ENCODE peak calls at places on chromosome 10, in four cellular contexts. Y, B, D and Z are unnamed samples.
A peak's percentile ranks its signal among the peaks of the same experiment; 100 is the strongest.

GRCh38 chr10:115989621-115990020 is 283.4 kb downstream of the GFRA1 start:
- DNase-seq in B (no peak), Y (no peak), D (no peak), Z (no peak)

GRCh38 chr10:36163827-36164226 is 521.7 kb upstream of the FZD8 start:
- DNase-seq in B (no peak), Y (no peak), D (no peak), Z (no peak)

GRCh38 chr10:50882540-50882983 is 2.9 kb downstream of the A1CF start:
- DNase-seq in Y (no peak), B (no peak), D (peak; percentile 10), Z (no peak)

GRCh38 chr10:27865221-27865635 is 119.6 kb upstream of the MKX start:
- DNase-seq in B (no peak), D (no peak), Y (no peak), Z (no peak)

GRCh38 chr10:31383810-31384588 is 65.0 kb downstream of the ZEB1 start:
- DNase-seq in Y (no peak), D (no peak), B (peak; percentile 93), Z (no peak)

GRCh38 chr10:4017336-4017735 is 232.3 kb upstream of the KLF6 start:
- DNase-seq in B (no peak), Y (no peak), D (no peak), Z (no peak)

GRCh38 chr10:86041116-86041515 is 325.5 kb downstream of the GRID1 start:
- DNase-seq in Y (no peak), B (no peak), D (no peak), Z (no peak)

GRCh38 chr10:103553743-103554487 is 60.4 kb downstream of the NEURL1 start:
- DNase-seq in B (no peak), Y (no peak), D (no peak), Z (no peak)

GRCh38 chr10:87979847-87980246 is 116.4 kb downstream of the PTEN start:
- DNase-seq in D (no peak), Y (no peak), B (no peak), Z (no peak)

GRCh38 chr10:131202964-131203363 is 108.6 kb downstream of the TCERG1L start:
- DNase-seq in D (no peak), B (no peak), Y (no peak), Z (no peak)

GRCh38 chr10:60114765-60115586 is 208.6 kb upstream of the CCDC6 start:
- DNase-seq in D (peak; percentile 14), B (no peak), Y (peak; percentile 30), Z (no peak)

GRCh38 chr10:26112532-26112931 is 104.0 kb upstream of the GAD2 start:
- DNase-seq in B (no peak), D (no peak), Y (no peak), Z (no peak)

GRCh38 chr10:101403161-101403560 is 49.2 kb downstream of the BTRC start:
- DNase-seq in B (no peak), D (no peak), Y (no peak), Z (no peak)

GRCh38 chr10:124030711-124031110 is 62.7 kb downstream of the CHST15 start:
- DNase-seq in Y (no peak), D (no peak), B (no peak), Z (no peak)

GRCh38 chr10:126905776-126906703 is 812 bp downstream of the DOCK1 start:
- DNase-seq in B (no peak), D (peak; percentile 83), Y (no peak), Z (peak; percentile 73)

GRCh38 chr10:132687181-132687892 is 98.6 kb downstream of the NKX6-2 start:
- DNase-seq in Y (no peak), B (no peak), D (no peak), Z (no peak)

GRCh38 chr10:126012485-126012884 is 116.1 kb downstream of the FANK1 start:
- DNase-seq in Y (no peak), B (no peak), D (no peak), Z (no peak)

DNA sequence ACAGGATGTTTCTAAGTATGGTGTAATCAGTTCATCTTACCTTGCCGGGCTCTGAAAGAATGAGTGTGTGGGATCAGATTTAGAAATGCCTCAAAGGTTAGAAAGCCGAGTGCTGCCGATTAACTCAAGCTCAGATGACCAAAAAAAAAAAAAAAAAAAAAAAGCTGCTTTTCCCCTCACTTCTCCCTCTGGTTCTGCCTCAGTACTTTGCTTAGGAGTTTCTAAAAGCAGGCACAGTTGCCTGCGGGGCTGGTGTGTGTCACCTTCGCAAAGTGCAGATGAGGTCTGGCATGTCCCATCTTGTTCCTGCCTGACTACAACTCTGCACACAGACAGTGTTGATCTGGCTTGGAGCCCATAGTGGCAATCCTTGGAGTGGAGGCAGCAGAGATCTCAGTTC is 47.0 kb downstream of the KIAA1217 start:
- DNase-seq in Y (no peak), D (peak; percentile 70), B (no peak), Z (no peak)
- TF ChIP-seq NRF1 in Y (no peak), D (no peak), B (no peak), Z (no peak)

GRCh38 chr10:109432281-109432680 is 491.0 kb downstream of the XPNPEP1 start:
- DNase-seq in Y (no peak), D (no peak), B (no peak), Z (no peak)

GRCh38 chr10:109427421-109427820 is 495.9 kb downstream of the XPNPEP1 start:
- DNase-seq in B (no peak), D (no peak), Y (no peak), Z (no peak)

GRCh38 chr10:109428775-109429480 is 494.4 kb downstream of the XPNPEP1 start:
- DNase-seq in Y (no peak), B (no peak), D (no peak), Z (no peak)

GRCh38 chr10:109430844-109431243 is 492.5 kb downstream of the XPNPEP1 start:
- DNase-seq in D (no peak), B (no peak), Y (no peak), Z (no peak)

DNA sequence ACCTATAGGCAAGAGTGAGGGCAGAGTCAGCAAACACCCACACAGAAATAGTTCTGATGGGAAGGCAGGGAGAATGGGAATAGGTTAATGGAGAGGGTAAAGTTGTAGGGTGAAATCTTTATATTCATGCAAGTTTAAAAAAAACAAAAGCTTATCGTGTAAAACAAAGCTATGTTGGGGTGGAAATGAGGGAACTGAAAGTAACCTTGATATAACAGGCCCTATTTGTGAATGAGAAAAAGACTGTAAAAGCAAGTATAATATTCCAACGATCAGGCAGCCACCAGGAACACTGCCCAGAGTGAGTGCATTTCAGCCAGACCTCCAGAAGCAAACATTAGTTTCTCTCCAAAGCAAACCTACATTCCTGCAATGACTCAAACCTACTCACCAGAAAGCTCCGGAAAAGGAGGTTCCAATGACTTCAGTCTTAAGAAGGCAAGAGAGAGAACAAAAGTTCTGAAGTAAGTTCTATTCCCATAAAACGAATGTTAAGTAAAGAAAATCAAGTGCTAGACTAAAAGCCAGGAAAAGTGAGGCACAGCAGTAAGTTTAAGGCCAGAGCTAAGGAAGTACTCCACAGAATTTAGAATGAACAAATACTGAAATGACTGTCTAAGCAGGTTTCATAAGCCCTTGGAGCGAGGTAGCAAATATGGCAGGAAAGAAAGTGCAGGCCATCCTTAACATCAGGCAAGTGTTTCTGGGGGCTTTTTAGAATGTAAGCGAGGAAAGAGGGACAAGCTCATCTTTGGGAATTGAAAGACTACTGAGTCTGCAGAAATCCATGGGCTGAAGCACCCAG is 493.2 kb downstream of the XPNPEP1 start:
- DNase-seq in B (no peak), D (no peak), Y (no peak), Z (no peak)
- TF ChIP-seq NRF1 in B (no peak), D (no peak), Y (no peak), Z (no peak)

GRCh38 chr10:95430231-95430951 is 130.8 kb downstream of the SORBS1 start:
- DNase-seq in Y (peak; percentile 71), B (peak; percentile 30), D (peak; percentile 81), Z (no peak)
- TF ChIP-seq NRF1 in Y (no peak), B (no peak), D (no peak), Z (no peak)

GRCh38 chr10:30059209-30060107 is at the start of gene JCAD:
- DNase-seq in Y (peak; percentile 85), D (peak; percentile 89), B (no peak), Z (no peak)

GRCh38 chr10:30063098-30063497 is 3.7 kb upstream of the JCAD start:
- DNase-seq in Y (no peak), B (no peak), D (no peak), Z (no peak)

GRCh38 chr10:30058570-30059132 is 735 bp downstream of the JCAD start:
- DNase-seq in B (no peak), Y (no peak), D (peak; percentile 74), Z (peak; percentile 56)

GRCh38 chr10:30062582-30062981 is 3.2 kb upstream of the JCAD start:
- DNase-seq in D (no peak), Y (no peak), B (no peak), Z (no peak)

GRCh38 chr10:30062090-30062489 is 2.7 kb upstream of the JCAD start:
- DNase-seq in Y (no peak), D (no peak), B (no peak), Z (no peak)
- TF ChIP-seq NRF1 in Y (no peak), D (no peak), B (no peak), Z (no peak)

GRCh38 chr10:20955355-20955893 is 58.3 kb upstream of the NEBL start:
- DNase-seq in Y (no peak), B (no peak), D (peak; percentile 19), Z (no peak)

GRCh38 chr10:20956843-20957242 is 59.7 kb upstream of the NEBL start:
- DNase-seq in Y (no peak), B (no peak), D (peak; percentile 33), Z (no peak)

GRCh38 chr10:20949967-20950366 is 52.9 kb upstream of the NEBL start:
- DNase-seq in D (peak; percentile 68), Y (no peak), B (no peak), Z (no peak)

GRCh38 chr10:20954519-20954918 is 57.4 kb upstream of the NEBL start:
- DNase-seq in B (no peak), Y (no peak), D (no peak), Z (peak; percentile 21)

DNA sequence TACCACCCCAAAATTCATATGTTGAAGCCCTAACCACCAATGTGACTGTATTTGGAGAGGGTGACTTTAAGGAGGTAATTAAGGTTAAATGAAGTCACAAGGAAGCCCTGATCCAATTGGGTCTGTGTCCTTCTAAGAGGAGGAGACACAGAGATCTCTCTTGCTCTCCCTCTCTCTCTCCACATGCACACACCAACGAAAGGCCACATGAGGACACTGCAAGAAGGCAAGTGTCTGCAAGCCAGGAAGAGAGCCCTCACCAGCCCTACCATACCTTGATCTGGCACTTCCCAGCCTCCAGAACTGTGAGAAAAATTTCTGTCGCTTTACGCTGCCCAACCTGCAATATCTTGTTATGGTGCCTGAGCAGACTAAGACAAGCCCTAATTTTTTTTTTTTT is 56.0 kb upstream of the NEBL start:
- DNase-seq in D (no peak), Y (no peak), B (no peak), Z (no peak)
- TF ChIP-seq NRF1 in D (no peak), Y (no peak), B (no peak), Z (no peak)

DNA sequence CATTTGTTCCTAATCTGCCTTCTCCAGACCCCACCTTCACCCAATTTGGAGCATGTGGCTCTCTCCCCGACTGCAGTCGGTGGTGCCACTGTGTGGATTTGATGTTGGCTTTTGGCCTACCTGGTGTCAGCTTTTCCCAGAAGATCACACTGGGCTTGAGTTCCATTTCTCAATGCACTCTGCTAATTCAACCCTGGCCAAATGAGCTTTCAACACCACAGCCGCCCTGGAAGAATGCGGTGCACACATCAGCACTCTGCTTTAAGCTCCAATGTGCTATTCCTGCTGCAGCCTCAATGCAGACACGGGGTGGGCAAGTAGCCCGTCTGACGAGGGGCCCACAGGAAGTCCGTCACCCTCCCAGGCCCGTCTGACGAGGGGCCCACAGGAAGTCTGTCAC is 64.6 kb downstream of the ASB13 start:
- DNase-seq in B (no peak), Y (no peak), D (no peak), Z (no peak)
- TF ChIP-seq NRF1 in B (no peak), Y (no peak), D (no peak), Z (no peak)